ENCODE peak calls at places on chromosome 15, in ten cellular contexts. One of them, this sample, is unnamed.
A peak's percentile ranks its signal among the peaks of the same experiment; 100 is the strongest.

GRCh38 chr15:94070341-94071275 is 160.8 kb upstream of the MCTP2 start:
- DNase-seq in stimulated activated CD4-positive, alpha-beta T cell treated with anti-CD3 and anti-CD28 coated beads, Interleukin-2, amount 100 ng/mL, for 24 hours: no peak
- DNase-seq in T-helper 1 cell: no peak
- DNase-seq in suprapubic skin: no peak
- DNase-seq in activated T-cell treated with anti-CD3 and anti-CD28 coated beads for 1 hour: no peak
- DNase-seq in M059J: peak; percentile 60
- DNase-seq in iris pigment epithelial cell: no peak
- DNase-seq in GM12892: no peak
- DNase-seq in mammary epithelial cell: no peak
- DNase-seq in substantia nigra: peak; percentile 1
- DNase-seq in this sample: no peak

GRCh38 chr15:75030023-75030413 is 6.6 kb downstream of the PPCDC start:
- DNase-seq in mammary epithelial cell: peak; percentile 5
- DNase-seq in M059J: peak; percentile 90
- DNase-seq in GM12892: no peak
- DNase-seq in suprapubic skin: no peak
- DNase-seq in T-helper 1 cell: no peak
- DNase-seq in substantia nigra: peak; percentile 31
- DNase-seq in stimulated activated CD4-positive, alpha-beta T cell treated with anti-CD3 and anti-CD28 coated beads, Interleukin-2, amount 100 ng/mL, for 24 hours: no peak
- DNase-seq in activated T-cell treated with anti-CD3 and anti-CD28 coated beads for 1 hour: no peak
- DNase-seq in iris pigment epithelial cell: no peak
- DNase-seq in this sample: peak; percentile 62

GRCh38 chr15:79431636-79432344 is at the start of gene MINAR1:
- DNase-seq in suprapubic skin: no peak
- DNase-seq in GM12892: no peak
- DNase-seq in iris pigment epithelial cell: peak; percentile 56
- DNase-seq in M059J: peak; percentile 62
- DNase-seq in mammary epithelial cell: peak; percentile 43
- DNase-seq in activated T-cell treated with anti-CD3 and anti-CD28 coated beads for 1 hour: no peak
- DNase-seq in substantia nigra: no peak
- DNase-seq in stimulated activated CD4-positive, alpha-beta T cell treated with anti-CD3 and anti-CD28 coated beads, Interleukin-2, amount 100 ng/mL, for 24 hours: peak; percentile 41
- DNase-seq in T-helper 1 cell: no peak
- DNase-seq in this sample: peak; percentile 31

GRCh38 chr15:74245342-74245931 is 9.3 kb downstream of the CCDC33 start:
- DNase-seq in activated T-cell treated with anti-CD3 and anti-CD28 coated beads for 1 hour: no peak
- DNase-seq in iris pigment epithelial cell: no peak
- DNase-seq in mammary epithelial cell: no peak
- DNase-seq in substantia nigra: peak; percentile 18
- DNase-seq in M059J: no peak
- DNase-seq in T-helper 1 cell: no peak
- DNase-seq in GM12892: no peak
- DNase-seq in suprapubic skin: no peak
- DNase-seq in stimulated activated CD4-positive, alpha-beta T cell treated with anti-CD3 and anti-CD28 coated beads, Interleukin-2, amount 100 ng/mL, for 24 hours: peak; percentile 33
- DNase-seq in this sample: no peak

GRCh38 chr15:43251185-43251862 is 15.4 kb downstream of the TGM5 start:
- DNase-seq in activated T-cell treated with anti-CD3 and anti-CD28 coated beads for 1 hour: no peak
- DNase-seq in T-helper 1 cell: no peak
- DNase-seq in GM12892: no peak
- DNase-seq in M059J: no peak
- DNase-seq in substantia nigra: no peak
- DNase-seq in mammary epithelial cell: no peak
- DNase-seq in suprapubic skin: no peak
- DNase-seq in iris pigment epithelial cell: no peak
- DNase-seq in stimulated activated CD4-positive, alpha-beta T cell treated with anti-CD3 and anti-CD28 coated beads, Interleukin-2, amount 100 ng/mL, for 24 hours: no peak
- DNase-seq in this sample: no peak

GRCh38 chr15:76056931-76057330 is 2.9 kb upstream of the TMEM266 start:
- DNase-seq in activated T-cell treated with anti-CD3 and anti-CD28 coated beads for 1 hour: no peak
- DNase-seq in iris pigment epithelial cell: no peak
- DNase-seq in stimulated activated CD4-positive, alpha-beta T cell treated with anti-CD3 and anti-CD28 coated beads, Interleukin-2, amount 100 ng/mL, for 24 hours: no peak
- DNase-seq in suprapubic skin: no peak
- DNase-seq in GM12892: peak; percentile 25
- DNase-seq in M059J: no peak
- DNase-seq in mammary epithelial cell: peak; percentile 72
- DNase-seq in T-helper 1 cell: no peak
- DNase-seq in substantia nigra: no peak
- DNase-seq in this sample: no peak

GRCh38 chr15:49492834-49493233 is 69.8 kb downstream of the FGF7 start:
- DNase-seq in T-helper 1 cell: no peak
- DNase-seq in suprapubic skin: no peak
- DNase-seq in GM12892: no peak
- DNase-seq in substantia nigra: no peak
- DNase-seq in iris pigment epithelial cell: peak; percentile 95
- DNase-seq in activated T-cell treated with anti-CD3 and anti-CD28 coated beads for 1 hour: no peak
- DNase-seq in stimulated activated CD4-positive, alpha-beta T cell treated with anti-CD3 and anti-CD28 coated beads, Interleukin-2, amount 100 ng/mL, for 24 hours: no peak
- DNase-seq in mammary epithelial cell: peak; percentile 90
- DNase-seq in M059J: peak; percentile 30
- DNase-seq in this sample: no peak

GRCh38 chr15:69742361-69742760 is 289.7 kb downstream of the RPLP1 start:
- DNase-seq in mammary epithelial cell: no peak
- DNase-seq in suprapubic skin: no peak
- DNase-seq in activated T-cell treated with anti-CD3 and anti-CD28 coated beads for 1 hour: no peak
- DNase-seq in iris pigment epithelial cell: no peak
- DNase-seq in T-helper 1 cell: no peak
- DNase-seq in GM12892: no peak
- DNase-seq in stimulated activated CD4-positive, alpha-beta T cell treated with anti-CD3 and anti-CD28 coated beads, Interleukin-2, amount 100 ng/mL, for 24 hours: no peak
- DNase-seq in M059J: no peak
- DNase-seq in substantia nigra: no peak
- DNase-seq in this sample: no peak

GRCh38 chr15:52800852-52801747 is 11.0 kb upstream of the ONECUT1 start:
- DNase-seq in stimulated activated CD4-positive, alpha-beta T cell treated with anti-CD3 and anti-CD28 coated beads, Interleukin-2, amount 100 ng/mL, for 24 hours: no peak
- DNase-seq in substantia nigra: no peak
- DNase-seq in suprapubic skin: no peak
- DNase-seq in activated T-cell treated with anti-CD3 and anti-CD28 coated beads for 1 hour: no peak
- DNase-seq in GM12892: no peak
- DNase-seq in iris pigment epithelial cell: no peak
- DNase-seq in M059J: no peak
- DNase-seq in mammary epithelial cell: no peak
- DNase-seq in T-helper 1 cell: no peak
- DNase-seq in this sample: no peak

GRCh38 chr15:67803299-67803698 is 22.0 kb upstream of the SKOR1 start:
- DNase-seq in M059J: no peak
- DNase-seq in T-helper 1 cell: no peak
- DNase-seq in stimulated activated CD4-positive, alpha-beta T cell treated with anti-CD3 and anti-CD28 coated beads, Interleukin-2, amount 100 ng/mL, for 24 hours: no peak
- DNase-seq in mammary epithelial cell: no peak
- DNase-seq in suprapubic skin: no peak
- DNase-seq in substantia nigra: no peak
- DNase-seq in GM12892: no peak
- DNase-seq in iris pigment epithelial cell: no peak
- DNase-seq in activated T-cell treated with anti-CD3 and anti-CD28 coated beads for 1 hour: no peak
- DNase-seq in this sample: no peak

GRCh38 chr15:81914333-81914732 is 131.5 kb downstream of the MEX3B start:
- DNase-seq in stimulated activated CD4-positive, alpha-beta T cell treated with anti-CD3 and anti-CD28 coated beads, Interleukin-2, amount 100 ng/mL, for 24 hours: no peak
- DNase-seq in GM12892: no peak
- DNase-seq in M059J: no peak
- DNase-seq in iris pigment epithelial cell: no peak
- DNase-seq in substantia nigra: no peak
- DNase-seq in mammary epithelial cell: no peak
- DNase-seq in T-helper 1 cell: no peak
- DNase-seq in suprapubic skin: no peak
- DNase-seq in activated T-cell treated with anti-CD3 and anti-CD28 coated beads for 1 hour: no peak
- DNase-seq in this sample: no peak

GRCh38 chr15:46277994-46278885 is 643.4 kb downstream of the SQOR start:
- DNase-seq in T-helper 1 cell: no peak
- DNase-seq in activated T-cell treated with anti-CD3 and anti-CD28 coated beads for 1 hour: no peak
- DNase-seq in substantia nigra: no peak
- DNase-seq in mammary epithelial cell: no peak
- DNase-seq in GM12892: no peak
- DNase-seq in M059J: no peak
- DNase-seq in suprapubic skin: no peak
- DNase-seq in stimulated activated CD4-positive, alpha-beta T cell treated with anti-CD3 and anti-CD28 coated beads, Interleukin-2, amount 100 ng/mL, for 24 hours: no peak
- DNase-seq in iris pigment epithelial cell: no peak
- DNase-seq in this sample: no peak

GRCh38 chr15:78914027-78914764 is 30.6 kb downstream of the CTSH start:
- DNase-seq in GM12892: no peak
- DNase-seq in mammary epithelial cell: peak; percentile 25
- DNase-seq in substantia nigra: no peak
- DNase-seq in activated T-cell treated with anti-CD3 and anti-CD28 coated beads for 1 hour: no peak
- DNase-seq in M059J: no peak
- DNase-seq in iris pigment epithelial cell: no peak
- DNase-seq in stimulated activated CD4-positive, alpha-beta T cell treated with anti-CD3 and anti-CD28 coated beads, Interleukin-2, amount 100 ng/mL, for 24 hours: no peak
- DNase-seq in suprapubic skin: no peak
- DNase-seq in T-helper 1 cell: no peak
- DNase-seq in this sample: no peak

GRCh38 chr15:70328137-70329115 is 230.7 kb upstream of the TLE3 start:
- DNase-seq in GM12892: no peak
- DNase-seq in M059J: peak; percentile 69
- DNase-seq in mammary epithelial cell: no peak
- DNase-seq in activated T-cell treated with anti-CD3 and anti-CD28 coated beads for 1 hour: no peak
- DNase-seq in iris pigment epithelial cell: peak; percentile 92
- DNase-seq in T-helper 1 cell: no peak
- DNase-seq in stimulated activated CD4-positive, alpha-beta T cell treated with anti-CD3 and anti-CD28 coated beads, Interleukin-2, amount 100 ng/mL, for 24 hours: no peak
- DNase-seq in substantia nigra: no peak
- DNase-seq in suprapubic skin: no peak
- DNase-seq in this sample: no peak

GRCh38 chr15:90915216-90915807 is 12.2 kb downstream of the MAN2A2 start:
- DNase-seq in mammary epithelial cell: no peak
- DNase-seq in substantia nigra: no peak
- DNase-seq in T-helper 1 cell: no peak
- DNase-seq in M059J: no peak
- DNase-seq in GM12892: no peak
- DNase-seq in stimulated activated CD4-positive, alpha-beta T cell treated with anti-CD3 and anti-CD28 coated beads, Interleukin-2, amount 100 ng/mL, for 24 hours: no peak
- DNase-seq in activated T-cell treated with anti-CD3 and anti-CD28 coated beads for 1 hour: no peak
- DNase-seq in suprapubic skin: no peak
- DNase-seq in iris pigment epithelial cell: no peak
- DNase-seq in this sample: no peak